ENCODE peak calls at places on chromosomes 4 and X, in five cellular contexts. J is ELF-1; N is fibroblast of the conjunctiva; R is cardiac fibroblast; P is central memory CD8-positive, alpha-beta T cell. L is an unnamed sample.

GRCh38 chr4:78568640-78569261 is 17.2 kb downstream of the ANXA3 start:
- DNase-seq in J (no peak), N (no peak), R (peak; percentile 35), P (no peak), L (no peak)

GRCh38 chrX:54182864-54183613 is at the start of gene FAM120C:
- DNase-seq in J (peak; percentile 83), N (peak; percentile 59), R (peak; percentile 76), P (peak; percentile 24), L (peak; percentile 83)

GRCh38 chrX:106917830-106918500 is 2.2 kb upstream of the CLDN2 start:
- DNase-seq in J (peak; percentile 33), N (peak; percentile 24), R (peak; percentile 76), P (no peak), L (no peak)

GRCh38 chr4:67333663-67334062 is 211.6 kb downstream of the CENPC start:
- DNase-seq in J (no peak), N (no peak), R (no peak), P (no peak), L (no peak)

GRCh38 chr4:38160487-38161207 is 200.4 kb downstream of the PTTG2 start:
- DNase-seq in J (peak; percentile 36), N (peak; percentile 92), R (peak; percentile 99), P (no peak), L (peak; percentile 85)

GRCh38 chr4:175469519-175469918 is 342.5 kb downstream of the GPM6A start:
- DNase-seq in J (peak; percentile 74), N (no peak), R (peak; percentile 31), P (no peak), L (no peak)

GRCh38 chr4:105613326-105613725 is 60.9 kb downstream of the ARHGEF38 start:
- DNase-seq in J (no peak), N (no peak), R (peak; percentile 16), P (no peak), L (no peak)

GRCh38 chr4:6694177-6694901 is 661 bp downstream of the S100P start:
- DNase-seq in J (peak; percentile 23), N (no peak), R (no peak), P (no peak), L (no peak)

GRCh38 chrX:29419774-29420553 is 795.4 kb upstream of the MAGEB2 start:
- DNase-seq in J (no peak), N (no peak), R (peak; percentile 51), P (no peak), L (no peak)

GRCh38 chrX:11419102-11419501 is 125.9 kb downstream of the AMELX start:
- DNase-seq in J (no peak), N (no peak), R (no peak), P (no peak), L (no peak)

GRCh38 chrX:153726286-153727107 is 1.8 kb downstream of the ABCD1 start:
- DNase-seq in J (peak; percentile 97), N (no peak), R (peak; percentile 51), P (no peak), L (peak; percentile 84)

GRCh38 chrX:11530621-11531020 is 135.1 kb downstream of the ARHGAP6 start:
- DNase-seq in J (no peak), N (no peak), R (peak; percentile 33), P (no peak), L (no peak)

GRCh38 chr4:38819569-38819968 is 15.0 kb upstream of the TLR1 start:
- DNase-seq in J (no peak), N (no peak), R (no peak), P (no peak), L (no peak)

GRCh38 chr4:14920237-14920636 is 82.0 kb upstream of the CPEB2 start:
- DNase-seq in J (no peak), N (no peak), R (no peak), P (no peak), L (no peak)

GRCh38 chr4:107470173-107470572 is 249.9 kb downstream of the PAPSS1 start:
- DNase-seq in J (no peak), N (no peak), R (no peak), P (no peak), L (no peak)